ENCODE peak calls at places on chromosome 19, in five cellular contexts. One of them, this sample, is unnamed.

GRCh38 chr19:11373166-11373884 is 1.1 kb upstream of the SWSAP1 start:
- DNase-seq in choroid plexus epithelial cell: peak
- DNase-seq in astrocyte of the cerebellum: no peak
- DNase-seq in cardiac muscle cell: peak
- DNase-seq in GM12864: no peak
- DNase-seq in this sample: peak

GRCh38 chr19:10968527-10969081 is 7.8 kb downstream of the SMARCA4 start:
- DNase-seq in choroid plexus epithelial cell: no peak
- DNase-seq in astrocyte of the cerebellum: no peak
- DNase-seq in cardiac muscle cell: no peak
- DNase-seq in GM12864: no peak
- DNase-seq in this sample: no peak

GRCh38 chr19:37925212-37925611 is 18.2 kb downstream of the SIPA1L3 start:
- DNase-seq in choroid plexus epithelial cell: no peak
- DNase-seq in astrocyte of the cerebellum: no peak
- DNase-seq in cardiac muscle cell: no peak
- DNase-seq in GM12864: no peak
- DNase-seq in this sample: no peak

GRCh38 chr19:47663911-47664771 is 49.1 kb upstream of the EHD2 start:
- DNase-seq in choroid plexus epithelial cell: peak
- DNase-seq in astrocyte of the cerebellum: peak
- DNase-seq in cardiac muscle cell: peak
- DNase-seq in GM12864: no peak
- DNase-seq in this sample: peak

GRCh38 chr19:5074418-5074817 is 105.5 kb downstream of the KDM4B start:
- DNase-seq in choroid plexus epithelial cell: no peak
- DNase-seq in astrocyte of the cerebellum: no peak
- DNase-seq in cardiac muscle cell: no peak
- DNase-seq in GM12864: no peak
- DNase-seq in this sample: no peak

GRCh38 chr19:30074741-30075460 is 132.9 kb downstream of the URI1 start:
- DNase-seq in choroid plexus epithelial cell: no peak
- DNase-seq in astrocyte of the cerebellum: peak
- DNase-seq in cardiac muscle cell: no peak
- DNase-seq in GM12864: no peak
- DNase-seq in this sample: no peak

GRCh38 chr19:7978196-7978825 is 27.1 kb downstream of the ELAVL1 start:
- DNase-seq in choroid plexus epithelial cell: peak
- DNase-seq in astrocyte of the cerebellum: no peak
- DNase-seq in cardiac muscle cell: no peak
- DNase-seq in GM12864: no peak
- DNase-seq in this sample: no peak

GRCh38 chr19:30228113-30228725 is 144.0 kb upstream of the ZNF536 start:
- DNase-seq in choroid plexus epithelial cell: no peak
- DNase-seq in astrocyte of the cerebellum: no peak
- DNase-seq in cardiac muscle cell: no peak
- DNase-seq in GM12864: no peak
- DNase-seq in this sample: no peak

GRCh38 chr19:4284974-4285373 is 5.9 kb downstream of the SHD start:
- DNase-seq in choroid plexus epithelial cell: no peak
- DNase-seq in astrocyte of the cerebellum: no peak
- DNase-seq in cardiac muscle cell: no peak
- DNase-seq in GM12864: no peak
- DNase-seq in this sample: no peak

GRCh38 chr19:48928164-48929005 is 5.1 kb upstream of the DHDH start:
- DNase-seq in choroid plexus epithelial cell: no peak
- DNase-seq in astrocyte of the cerebellum: no peak
- DNase-seq in cardiac muscle cell: no peak
- DNase-seq in GM12864: no peak
- DNase-seq in this sample: no peak

GRCh38 chr19:14672043-14672872 is 2.4 kb downstream of the ADGRE3 start:
- DNase-seq in choroid plexus epithelial cell: no peak
- DNase-seq in astrocyte of the cerebellum: no peak
- DNase-seq in cardiac muscle cell: no peak
- DNase-seq in GM12864: no peak
- DNase-seq in this sample: no peak

GRCh38 chr19:43124360-43124759 is 41.9 kb upstream of the PSG2 start:
- DNase-seq in choroid plexus epithelial cell: no peak
- DNase-seq in astrocyte of the cerebellum: no peak
- DNase-seq in cardiac muscle cell: no peak
- DNase-seq in GM12864: no peak
- DNase-seq in this sample: no peak

GRCh38 chr19:58356971-58357797 is 3.9 kb upstream of the A1BG start:
- DNase-seq in choroid plexus epithelial cell: peak
- DNase-seq in astrocyte of the cerebellum: no peak
- DNase-seq in cardiac muscle cell: no peak
- DNase-seq in GM12864: no peak
- DNase-seq in this sample: peak

GRCh38 chr19:28718909-28719308 is 494.0 kb downstream of the UQCRFS1 start:
- DNase-seq in choroid plexus epithelial cell: no peak
- DNase-seq in astrocyte of the cerebellum: no peak
- DNase-seq in cardiac muscle cell: no peak
- DNase-seq in GM12864: no peak
- DNase-seq in this sample: no peak

GRCh38 chr19:45076029-45076850 is at the start of gene ZNF296:
- DNase-seq in choroid plexus epithelial cell: no peak
- DNase-seq in astrocyte of the cerebellum: no peak
- DNase-seq in cardiac muscle cell: peak
- DNase-seq in GM12864: no peak
- DNase-seq in this sample: peak

GRCh38 chr19:51407631-51408131 is 9.8 kb downstream of the SIGLEC10 start:
- DNase-seq in choroid plexus epithelial cell: peak
- DNase-seq in astrocyte of the cerebellum: no peak
- DNase-seq in cardiac muscle cell: peak
- DNase-seq in GM12864: no peak
- DNase-seq in this sample: peak

GRCh38 chr19:4676955-4677731 is 7.0 kb upstream of the MYDGF start:
- DNase-seq in choroid plexus epithelial cell: peak
- DNase-seq in astrocyte of the cerebellum: no peak
- DNase-seq in cardiac muscle cell: peak
- DNase-seq in GM12864: no peak
- DNase-seq in this sample: peak

GRCh38 chr19:34181111-34181864 is 9.0 kb downstream of the LSM14A start:
- DNase-seq in choroid plexus epithelial cell: no peak
- DNase-seq in astrocyte of the cerebellum: no peak
- DNase-seq in cardiac muscle cell: no peak
- DNase-seq in GM12864: no peak
- DNase-seq in this sample: no peak

GRCh38 chr19:31269425-31270127 is 79.7 kb downstream of the TSHZ3 start:
- DNase-seq in choroid plexus epithelial cell: no peak
- DNase-seq in astrocyte of the cerebellum: no peak
- DNase-seq in cardiac muscle cell: no peak
- DNase-seq in GM12864: no peak
- DNase-seq in this sample: no peak

GRCh38 chr19:29677001-29677781 is 11.9 kb downstream of the PLEKHF1 start:
- DNase-seq in choroid plexus epithelial cell: no peak
- DNase-seq in astrocyte of the cerebellum: no peak
- DNase-seq in cardiac muscle cell: no peak
- DNase-seq in GM12864: no peak
- DNase-seq in this sample: no peak

GRCh38 chr19:32450217-32450616 is 44.6 kb downstream of the DPY19L3 start:
- DNase-seq in choroid plexus epithelial cell: peak
- DNase-seq in astrocyte of the cerebellum: no peak
- DNase-seq in cardiac muscle cell: no peak
- DNase-seq in GM12864: no peak
- DNase-seq in this sample: no peak

GRCh38 chr19:33767898-33768413 is 28.7 kb upstream of the KCTD15 start:
- DNase-seq in choroid plexus epithelial cell: peak
- DNase-seq in astrocyte of the cerebellum: no peak
- DNase-seq in cardiac muscle cell: peak
- DNase-seq in GM12864: no peak
- DNase-seq in this sample: peak

GRCh38 chr19:5697022-5697889 is 7.2 kb downstream of the RPL36 start:
- DNase-seq in choroid plexus epithelial cell: no peak
- DNase-seq in astrocyte of the cerebellum: no peak
- DNase-seq in cardiac muscle cell: no peak
- DNase-seq in GM12864: no peak
- DNase-seq in this sample: no peak

GRCh38 chr19:18007605-18007938 is 398 bp upstream of the ARRDC2 start:
- DNase-seq in choroid plexus epithelial cell: no peak
- DNase-seq in astrocyte of the cerebellum: no peak
- DNase-seq in cardiac muscle cell: no peak
- DNase-seq in GM12864: no peak
- DNase-seq in this sample: no peak

GRCh38 chr19:44891016-44891882 is at the start of gene TOMM40:
- DNase-seq in choroid plexus epithelial cell: no peak
- DNase-seq in astrocyte of the cerebellum: no peak
- DNase-seq in cardiac muscle cell: peak
- DNase-seq in GM12864: peak
- DNase-seq in this sample: peak

GRCh38 chr19:33683881-33684549 is 62.3 kb downstream of the CHST8 start:
- DNase-seq in choroid plexus epithelial cell: peak
- DNase-seq in astrocyte of the cerebellum: no peak
- DNase-seq in cardiac muscle cell: peak
- DNase-seq in GM12864: no peak
- DNase-seq in this sample: peak

GRCh38 chr19:13850910-13851753 is 25.8 kb upstream of the NANOS3 start:
- DNase-seq in choroid plexus epithelial cell: peak
- DNase-seq in astrocyte of the cerebellum: peak
- DNase-seq in cardiac muscle cell: no peak
- DNase-seq in GM12864: no peak
- DNase-seq in this sample: peak

GRCh38 chr19:49387936-49388372 is at the start of gene KASH5:
- DNase-seq in choroid plexus epithelial cell: peak
- DNase-seq in astrocyte of the cerebellum: no peak
- DNase-seq in cardiac muscle cell: no peak
- DNase-seq in GM12864: no peak
- DNase-seq in this sample: peak

GRCh38 chr19:17946965-17947784 is 14.4 kb downstream of the CCDC124 start:
- DNase-seq in choroid plexus epithelial cell: no peak
- DNase-seq in astrocyte of the cerebellum: no peak
- DNase-seq in cardiac muscle cell: no peak
- DNase-seq in GM12864: no peak
- DNase-seq in this sample: no peak

GRCh38 chr19:35501684-35502083 is 11.4 kb upstream of the KRTDAP start:
- DNase-seq in choroid plexus epithelial cell: no peak
- DNase-seq in astrocyte of the cerebellum: no peak
- DNase-seq in cardiac muscle cell: no peak
- DNase-seq in GM12864: no peak
- DNase-seq in this sample: peak

GRCh38 chr19:47713046-47714021 is at the start of gene EHD2:
- DNase-seq in choroid plexus epithelial cell: peak
- DNase-seq in astrocyte of the cerebellum: no peak
- DNase-seq in cardiac muscle cell: peak
- DNase-seq in GM12864: no peak
- DNase-seq in this sample: peak

GRCh38 chr19:30120860-30121484 is 178.9 kb downstream of the URI1 start:
- DNase-seq in choroid plexus epithelial cell: no peak
- DNase-seq in astrocyte of the cerebellum: no peak
- DNase-seq in cardiac muscle cell: no peak
- DNase-seq in GM12864: no peak
- DNase-seq in this sample: no peak

GRCh38 chr19:54517483-54517882 is 14.9 kb downstream of the LAIR2 start:
- DNase-seq in choroid plexus epithelial cell: peak
- DNase-seq in astrocyte of the cerebellum: peak
- DNase-seq in cardiac muscle cell: peak
- DNase-seq in GM12864: no peak
- DNase-seq in this sample: peak

GRCh38 chr19:44308011-44308410 is 3.2 kb upstream of the ZNF235 start:
- DNase-seq in choroid plexus epithelial cell: peak
- DNase-seq in astrocyte of the cerebellum: no peak
- DNase-seq in cardiac muscle cell: no peak
- DNase-seq in GM12864: no peak
- DNase-seq in this sample: no peak

GRCh38 chr19:51703655-51704515 is 10.8 kb downstream of the SPACA6 start:
- DNase-seq in choroid plexus epithelial cell: peak
- DNase-seq in astrocyte of the cerebellum: peak
- DNase-seq in cardiac muscle cell: peak
- DNase-seq in GM12864: peak
- DNase-seq in this sample: peak

DNA sequence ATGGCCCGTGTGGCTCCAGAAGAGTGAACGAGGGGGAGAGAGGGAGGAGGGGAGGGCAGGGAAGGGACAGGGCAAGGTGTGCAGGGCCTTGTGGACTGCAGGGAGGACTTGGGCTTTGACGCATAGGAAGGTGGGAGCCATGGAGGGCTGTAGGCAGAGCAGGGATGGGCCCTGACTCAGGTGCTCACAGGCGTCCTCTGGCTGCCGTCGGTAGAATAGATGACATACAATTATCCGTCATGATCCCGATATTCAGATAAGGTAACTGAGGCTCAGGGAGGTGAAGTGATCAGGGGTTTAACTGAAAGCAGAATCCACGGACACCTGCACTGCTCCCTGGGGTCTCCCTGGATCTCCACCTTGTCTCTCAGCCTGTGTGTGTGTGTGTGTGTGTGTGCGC is 3.4 kb downstream of the C3 start:
- DNase-seq in choroid plexus epithelial cell: no peak
- DNase-seq in astrocyte of the cerebellum: no peak
- DNase-seq in cardiac muscle cell: no peak
- DNase-seq in GM12864: no peak
- DNase-seq in this sample: no peak
- TF ChIP-seq CTCF in choroid plexus epithelial cell: peak
- TF ChIP-seq CTCF in astrocyte of the cerebellum: no peak
- TF ChIP-seq CTCF in cardiac muscle cell: peak
- TF ChIP-seq CTCF in GM12864: peak
- TF ChIP-seq CTCF in this sample: no peak

GRCh38 chr19:867855-868457 is 8.5 kb downstream of the CFD start:
- DNase-seq in choroid plexus epithelial cell: no peak
- DNase-seq in astrocyte of the cerebellum: no peak
- DNase-seq in cardiac muscle cell: no peak
- DNase-seq in GM12864: no peak
- DNase-seq in this sample: no peak
- H3K4me3 ChIP-seq in choroid plexus epithelial cell: no peak
- H3K4me3 ChIP-seq in astrocyte of the cerebellum: no peak
- H3K4me3 ChIP-seq in cardiac muscle cell: no peak
- H3K4me3 ChIP-seq in GM12864: no peak
- H3K4me3 ChIP-seq in this sample: no peak

GRCh38 chr19:41377977-41378707 is 1.8 kb downstream of the TMEM91 start:
- DNase-seq in choroid plexus epithelial cell: no peak
- DNase-seq in astrocyte of the cerebellum: no peak
- DNase-seq in cardiac muscle cell: peak
- DNase-seq in GM12864: no peak
- DNase-seq in this sample: no peak
- TF ChIP-seq CTCF in choroid plexus epithelial cell: peak
- TF ChIP-seq CTCF in astrocyte of the cerebellum: peak
- TF ChIP-seq CTCF in cardiac muscle cell: peak
- TF ChIP-seq CTCF in GM12864: peak
- TF ChIP-seq CTCF in this sample: no peak

DNA sequence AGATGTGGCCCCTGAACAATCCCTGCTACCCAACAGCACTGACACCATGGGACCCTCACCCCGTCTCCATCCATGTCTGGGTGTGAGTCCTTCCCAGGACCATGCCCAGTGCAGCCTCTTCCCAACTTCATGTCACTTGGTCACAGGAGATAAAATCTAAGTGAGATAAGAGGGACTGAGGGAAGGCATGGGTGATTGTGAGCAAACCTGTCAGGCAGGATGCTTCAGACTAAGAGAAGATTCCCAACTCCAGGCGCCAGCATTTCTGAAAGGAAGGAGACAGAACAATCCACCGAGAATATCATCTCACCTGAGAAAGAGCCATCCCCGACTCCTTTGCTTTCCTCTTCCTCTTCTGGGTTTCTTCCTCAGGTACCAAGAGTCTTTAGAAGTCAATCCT is 7.5 kb downstream of the ZNF320 start:
- DNase-seq in choroid plexus epithelial cell: no peak
- DNase-seq in astrocyte of the cerebellum: no peak
- DNase-seq in cardiac muscle cell: no peak
- DNase-seq in GM12864: no peak
- DNase-seq in this sample: no peak
- H3K4me3 ChIP-seq in choroid plexus epithelial cell: no peak
- H3K4me3 ChIP-seq in astrocyte of the cerebellum: no peak
- H3K4me3 ChIP-seq in cardiac muscle cell: no peak
- H3K4me3 ChIP-seq in GM12864: no peak
- H3K4me3 ChIP-seq in this sample: no peak

GRCh38 chr19:2253106-2254051 is 2.8 kb downstream of the JSRP1 start:
- DNase-seq in choroid plexus epithelial cell: no peak
- DNase-seq in astrocyte of the cerebellum: no peak
- DNase-seq in cardiac muscle cell: peak
- DNase-seq in GM12864: no peak
- DNase-seq in this sample: no peak
- TF ChIP-seq CTCF in choroid plexus epithelial cell: peak
- TF ChIP-seq CTCF in astrocyte of the cerebellum: no peak
- TF ChIP-seq CTCF in cardiac muscle cell: peak
- TF ChIP-seq CTCF in GM12864: peak
- TF ChIP-seq CTCF in this sample: no peak